ENCODE peak calls at places on chromosomes 3 and 15, in eight cellular contexts. J, Z, F, A, S, G, U and H are unnamed samples.

GRCh38 chr3:171710359-171710758 is 99.9 kb downstream of the PLD1 start:
- DNase-seq in J (no peak), Z (no peak), F (no peak), A (no peak), S (no peak), G (no peak), U (no peak), H (no peak)

GRCh38 chr3:65776494-65776893 is 262.2 kb downstream of the MAGI1 start:
- DNase-seq in J (no peak), Z (no peak), F (no peak), A (no peak), S (no peak), G (peak), U (no peak), H (no peak)

GRCh38 chr3:5188419-5189405 is 1.2 kb downstream of the EDEM1 start:
- DNase-seq in J (peak), Z (peak), F (no peak), A (no peak), S (no peak), G (peak), U (peak), H (peak)

GRCh38 chr15:64137226-64137833 is 14.2 kb upstream of the SNX22 start:
- DNase-seq in J (no peak), Z (no peak), F (no peak), A (no peak), S (no peak), G (no peak), U (no peak), H (no peak)

GRCh38 chr3:23663246-23663645 is 142.5 kb upstream of the UBE2E1 start:
- DNase-seq in J (no peak), Z (no peak), F (no peak), A (no peak), S (no peak), G (no peak), U (no peak), H (no peak)

GRCh38 chr15:83300826-83301225 is 16.4 kb upstream of the BNC1 start:
- DNase-seq in J (no peak), Z (no peak), F (no peak), A (no peak), S (no peak), G (peak), U (no peak), H (peak)

GRCh38 chr3:135260025-135260424 is 465.0 kb downstream of the EPHB1 start:
- DNase-seq in J (no peak), Z (no peak), F (no peak), A (no peak), S (no peak), G (no peak), U (no peak), H (no peak)

GRCh38 chr3:159806412-159806811 is 182.2 kb upstream of the IL12A start:
- DNase-seq in J (peak), Z (no peak), F (no peak), A (no peak), S (no peak), G (peak), U (no peak), H (peak)

GRCh38 chr15:49094923-49095322 is 48.7 kb upstream of the SECISBP2L start:
- DNase-seq in J (no peak), Z (no peak), F (no peak), A (no peak), S (no peak), G (no peak), U (no peak), H (no peak)

GRCh38 chr3:136193273-136194043 is 2.7 kb downstream of the MSL2 start:
- DNase-seq in J (no peak), Z (peak), F (no peak), A (no peak), S (no peak), G (no peak), U (no peak), H (peak)

GRCh38 chr15:34709866-34710265 is 44.9 kb downstream of the GJD2 start:
- DNase-seq in J (no peak), Z (no peak), F (no peak), A (no peak), S (no peak), G (peak), U (no peak), H (peak)

GRCh38 chr15:26048669-26049068 is 185.5 kb upstream of the ATP10A start:
- DNase-seq in J (no peak), Z (no peak), F (no peak), A (no peak), S (no peak), G (no peak), U (no peak), H (no peak)

GRCh38 chr3:99780749-99781148 is 36.9 kb upstream of the CMSS1 start:
- DNase-seq in J (no peak), Z (no peak), F (no peak), A (no peak), S (no peak), G (no peak), U (no peak), H (no peak)

GRCh38 chr15:81074773-81075172 is 59.3 kb upstream of the CFAP161 start:
- DNase-seq in J (no peak), Z (no peak), F (no peak), A (no peak), S (no peak), G (no peak), U (no peak), H (no peak)

GRCh38 chr3:50196253-50196801 is 4.9 kb downstream of the GNAT1 start:
- DNase-seq in J (no peak), Z (no peak), F (no peak), A (no peak), S (no peak), G (no peak), U (no peak), H (no peak)

GRCh38 chr3:64449026-64449425 is 223.8 kb upstream of the PRICKLE2 start:
- DNase-seq in J (no peak), Z (no peak), F (no peak), A (no peak), S (no peak), G (no peak), U (no peak), H (no peak)

GRCh38 chr15:58146734-58147133 is 8.6 kb downstream of the AQP9 start:
- DNase-seq in J (no peak), Z (no peak), F (no peak), A (no peak), S (no peak), G (no peak), U (no peak), H (peak)

GRCh38 chr3:65627102-65627501 is 411.6 kb downstream of the MAGI1 start:
- DNase-seq in J (no peak), Z (no peak), F (no peak), A (no peak), S (no peak), G (peak), U (no peak), H (no peak)

GRCh38 chr3:177618873-177619771 is 421.8 kb upstream of the TBL1XR1 start:
- DNase-seq in J (no peak), Z (no peak), F (no peak), A (no peak), S (no peak), G (peak), U (no peak), H (peak)

GRCh38 chr3:192710366-192710765 is 17.0 kb downstream of the FGF12 start:
- DNase-seq in J (no peak), Z (no peak), F (no peak), A (no peak), S (no peak), G (no peak), U (no peak), H (no peak)

GRCh38 chr3:79874646-79875045 is 106.8 kb upstream of the ROBO1 start:
- DNase-seq in J (no peak), Z (no peak), F (no peak), A (no peak), S (no peak), G (no peak), U (no peak), H (no peak)

GRCh38 chr15:40534371-40534770 is 30.5 kb downstream of the CCDC32 start:
- DNase-seq in J (no peak), Z (no peak), F (no peak), A (no peak), S (no peak), G (no peak), U (no peak), H (no peak)

DNA sequence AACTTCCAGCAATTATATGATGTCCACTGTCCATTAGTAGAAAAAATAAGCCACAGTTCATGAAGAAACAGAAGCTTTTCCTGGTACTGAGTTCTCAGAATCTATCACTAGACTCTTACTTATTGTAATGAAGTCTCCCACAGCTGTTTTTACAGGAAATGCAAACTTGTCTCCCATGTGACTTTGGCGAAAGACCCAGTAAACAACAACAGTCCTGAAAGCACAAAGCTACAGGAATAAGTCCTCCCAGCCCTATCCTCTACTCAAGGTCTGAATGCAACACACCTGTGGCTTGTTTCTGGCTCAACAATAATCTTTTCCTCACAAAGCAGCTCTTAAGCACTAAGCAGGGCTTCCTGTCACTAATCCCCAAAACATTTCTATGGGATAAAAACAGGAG is 55.8 kb downstream of the EOMES start:
- DNase-seq in J (no peak), Z (no peak), F (no peak), A (no peak), S (no peak), G (no peak), U (no peak), H (no peak)
- H3K4me3 ChIP-seq in J (no peak), Z (no peak), F (no peak), A (no peak), S (no peak), G (no peak), U (no peak), H (no peak)

DNA sequence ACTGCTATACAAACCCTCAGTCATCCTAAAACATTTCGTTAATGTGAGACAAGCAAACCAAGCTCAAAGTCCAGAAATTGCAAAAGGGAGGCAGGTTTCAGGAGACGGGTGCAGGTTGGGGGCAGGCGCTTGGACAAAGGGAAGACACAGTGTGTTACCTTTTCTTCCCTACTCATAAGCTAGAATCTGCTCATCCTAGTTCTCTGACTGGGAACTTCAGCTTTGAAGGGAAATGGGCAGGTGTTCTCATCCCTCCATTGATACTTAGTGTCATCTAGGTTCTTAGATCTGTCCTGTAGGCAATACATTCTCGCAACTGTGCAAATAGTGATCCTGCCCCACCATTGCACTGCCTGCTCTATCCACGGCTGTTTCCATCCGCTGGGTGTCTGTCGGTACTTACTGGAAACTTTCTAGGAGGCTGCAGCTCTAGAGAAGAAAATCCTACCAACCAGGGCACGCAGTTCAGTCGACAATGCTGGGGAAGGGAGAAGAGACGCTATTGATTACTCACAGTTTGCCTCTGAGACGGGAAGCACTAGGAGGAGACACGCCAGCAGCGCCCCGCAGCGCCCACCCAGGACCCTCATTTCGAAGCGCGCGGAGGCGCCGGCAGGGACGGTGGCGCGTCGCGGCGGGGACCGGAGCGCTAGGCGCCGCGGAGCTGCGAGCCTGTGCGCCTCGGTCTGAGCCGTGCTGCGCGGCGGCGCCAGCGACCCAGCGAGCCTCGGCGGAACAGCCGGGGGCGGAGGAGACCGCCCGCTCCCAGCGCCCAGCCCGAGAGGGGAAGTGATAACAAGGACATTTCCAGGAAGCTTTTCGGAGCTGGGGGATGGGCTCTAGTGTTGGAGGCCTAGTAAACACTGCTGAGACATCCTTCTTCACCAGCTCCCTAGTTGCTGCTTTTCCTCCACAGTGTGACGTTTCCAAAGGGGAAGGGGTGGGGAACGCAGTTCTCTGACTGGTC is at the start of gene PROS1:
- DNase-seq in J (peak), Z (peak), F (peak), A (peak), S (peak), G (peak), U (peak), H (peak)
- TF ChIP-seq CTCF in J (no peak), Z (no peak), F (peak), A (no peak), S (no peak), G (no peak), U (no peak), H (no peak)

GRCh38 chr3:42213417-42213816 is 52.6 kb downstream of the CCK start:
- DNase-seq in J (no peak), Z (peak), F (no peak), A (no peak), S (no peak), G (no peak), U (no peak), H (no peak)
- H3K4me3 ChIP-seq in J (no peak), Z (peak), F (no peak), A (no peak), S (no peak), G (no peak), U (no peak), H (no peak)

GRCh38 chr3:103009609-103010008 is 574.8 kb downstream of the ZPLD1 start:
- DNase-seq in J (no peak), Z (no peak), F (no peak), A (no peak), S (no peak), G (no peak), U (no peak), H (no peak)
- TF ChIP-seq CTCF in J (no peak), Z (no peak), F (no peak), A (no peak), S (no peak), G (no peak), U (no peak), H (no peak)